ENCODE peak calls at places on chromosomes 6 and 20, in seven cellular contexts. One of them, this sample, is unnamed. For H3K79me1, the result is how much of the 10 kb centered on the place peaks cover.

GRCh38 chr6:82494367-82494766 is 130.8 kb downstream of the TPBG start:
- DNase-seq in H1: no peak
- DNase-seq in H9: no peak
- DNase-seq in trophoblast cell: no peak
- DNase-seq in neuronal stem cell: peak
- DNase-seq in IMR-90: no peak
- DNase-seq in mesenchymal stem cell: no peak
- DNase-seq in this sample: peak

GRCh38 chr6:9540534-9541126 is 874.2 kb downstream of the TFAP2A start:
- DNase-seq in trophoblast cell: peak
- DNase-seq in IMR-90: peak
- DNase-seq in H1: no peak
- DNase-seq in neuronal stem cell: peak
- DNase-seq in H9: no peak
- DNase-seq in mesenchymal stem cell: peak
- DNase-seq in this sample: peak

GRCh38 chr6:127939442-127940066 is 38.7 kb upstream of the THEMIS start:
- DNase-seq in IMR-90: no peak
- DNase-seq in trophoblast cell: peak
- DNase-seq in H9: no peak
- DNase-seq in H1: no peak
- DNase-seq in mesenchymal stem cell: peak
- DNase-seq in neuronal stem cell: no peak
- DNase-seq in this sample: peak

GRCh38 chr20:45848421-45848820 is 8.8 kb downstream of the ACOT8 start:
- DNase-seq in mesenchymal stem cell: no peak
- DNase-seq in trophoblast cell: no peak
- DNase-seq in neuronal stem cell: no peak
- DNase-seq in H9: no peak
- DNase-seq in IMR-90: no peak
- DNase-seq in H1: no peak
- DNase-seq in this sample: no peak

GRCh38 chr20:24762791-24763350 is 186.2 kb upstream of the CST7 start:
- DNase-seq in H1: no peak
- DNase-seq in mesenchymal stem cell: no peak
- DNase-seq in trophoblast cell: no peak
- DNase-seq in IMR-90: no peak
- DNase-seq in neuronal stem cell: no peak
- DNase-seq in H9: peak
- DNase-seq in this sample: no peak

GRCh38 chr6:125793280-125793679 is 2.5 kb downstream of the NCOA7 start:
- DNase-seq in mesenchymal stem cell: no peak
- DNase-seq in H1: no peak
- DNase-seq in trophoblast cell: no peak
- DNase-seq in neuronal stem cell: no peak
- DNase-seq in IMR-90: no peak
- DNase-seq in H9: no peak
- DNase-seq in this sample: peak

GRCh38 chr20:58995461-58996225 is 11.4 kb downstream of the CTSZ start:
- DNase-seq in trophoblast cell: no peak
- DNase-seq in mesenchymal stem cell: no peak
- DNase-seq in H1: no peak
- DNase-seq in H9: no peak
- DNase-seq in neuronal stem cell: no peak
- DNase-seq in IMR-90: no peak
- DNase-seq in this sample: no peak

GRCh38 chr6:10166031-10166430 is 248.8 kb downstream of the TFAP2A start:
- DNase-seq in neuronal stem cell: no peak
- DNase-seq in H1: no peak
- DNase-seq in mesenchymal stem cell: no peak
- DNase-seq in H9: no peak
- DNase-seq in IMR-90: no peak
- DNase-seq in trophoblast cell: no peak
- DNase-seq in this sample: no peak

GRCh38 chr6:31862344-31863235 is at the start of gene NEU1:
- DNase-seq in H1: peak
- DNase-seq in H9: peak
- DNase-seq in trophoblast cell: peak
- DNase-seq in mesenchymal stem cell: peak
- DNase-seq in IMR-90: peak
- DNase-seq in neuronal stem cell: peak
- DNase-seq in this sample: peak

GRCh38 chr20:33563788-33564187 is 73.9 kb downstream of the CBFA2T2 start:
- DNase-seq in neuronal stem cell: no peak
- DNase-seq in trophoblast cell: no peak
- DNase-seq in mesenchymal stem cell: no peak
- DNase-seq in H1: no peak
- DNase-seq in H9: no peak
- DNase-seq in IMR-90: no peak
- DNase-seq in this sample: no peak

GRCh38 chr6:163945813-163946212 is 531.3 kb downstream of the QKI start:
- DNase-seq in mesenchymal stem cell: no peak
- DNase-seq in neuronal stem cell: no peak
- DNase-seq in IMR-90: no peak
- DNase-seq in trophoblast cell: no peak
- DNase-seq in H9: no peak
- DNase-seq in H1: no peak
- DNase-seq in this sample: no peak

GRCh38 chr20:41424546-41424945 is 57.9 kb upstream of the EMILIN3 start:
- DNase-seq in mesenchymal stem cell: no peak
- DNase-seq in trophoblast cell: no peak
- DNase-seq in H9: no peak
- DNase-seq in neuronal stem cell: no peak
- DNase-seq in H1: no peak
- DNase-seq in IMR-90: peak
- DNase-seq in this sample: no peak

GRCh38 chr6:89475634-89476033 is 42.7 kb downstream of the ANKRD6 start:
- DNase-seq in IMR-90: no peak
- DNase-seq in H9: no peak
- DNase-seq in trophoblast cell: peak
- DNase-seq in neuronal stem cell: no peak
- DNase-seq in H1: no peak
- DNase-seq in mesenchymal stem cell: peak
- DNase-seq in this sample: no peak

GRCh38 chr20:10352934-10353866 is 80.8 kb downstream of the MKKS start:
- DNase-seq in neuronal stem cell: no peak
- DNase-seq in trophoblast cell: peak
- DNase-seq in mesenchymal stem cell: peak
- DNase-seq in IMR-90: no peak
- DNase-seq in H1: no peak
- DNase-seq in H9: no peak
- DNase-seq in this sample: peak

GRCh38 chr20:10347066-10347465 is 87.0 kb downstream of the MKKS start:
- DNase-seq in IMR-90: no peak
- DNase-seq in H1: no peak
- DNase-seq in neuronal stem cell: no peak
- DNase-seq in trophoblast cell: no peak
- DNase-seq in H9: no peak
- DNase-seq in mesenchymal stem cell: no peak
- DNase-seq in this sample: no peak

GRCh38 chr20:10349118-10349517 is 84.9 kb downstream of the MKKS start:
- DNase-seq in H9: no peak
- DNase-seq in IMR-90: no peak
- DNase-seq in H1: no peak
- DNase-seq in mesenchymal stem cell: no peak
- DNase-seq in trophoblast cell: no peak
- DNase-seq in neuronal stem cell: no peak
- DNase-seq in this sample: no peak

GRCh38 chr20:10347481-10347880 is 86.5 kb downstream of the MKKS start:
- DNase-seq in H1: no peak
- DNase-seq in mesenchymal stem cell: no peak
- DNase-seq in H9: no peak
- DNase-seq in trophoblast cell: no peak
- DNase-seq in neuronal stem cell: no peak
- DNase-seq in IMR-90: no peak
- DNase-seq in this sample: no peak

DNA sequence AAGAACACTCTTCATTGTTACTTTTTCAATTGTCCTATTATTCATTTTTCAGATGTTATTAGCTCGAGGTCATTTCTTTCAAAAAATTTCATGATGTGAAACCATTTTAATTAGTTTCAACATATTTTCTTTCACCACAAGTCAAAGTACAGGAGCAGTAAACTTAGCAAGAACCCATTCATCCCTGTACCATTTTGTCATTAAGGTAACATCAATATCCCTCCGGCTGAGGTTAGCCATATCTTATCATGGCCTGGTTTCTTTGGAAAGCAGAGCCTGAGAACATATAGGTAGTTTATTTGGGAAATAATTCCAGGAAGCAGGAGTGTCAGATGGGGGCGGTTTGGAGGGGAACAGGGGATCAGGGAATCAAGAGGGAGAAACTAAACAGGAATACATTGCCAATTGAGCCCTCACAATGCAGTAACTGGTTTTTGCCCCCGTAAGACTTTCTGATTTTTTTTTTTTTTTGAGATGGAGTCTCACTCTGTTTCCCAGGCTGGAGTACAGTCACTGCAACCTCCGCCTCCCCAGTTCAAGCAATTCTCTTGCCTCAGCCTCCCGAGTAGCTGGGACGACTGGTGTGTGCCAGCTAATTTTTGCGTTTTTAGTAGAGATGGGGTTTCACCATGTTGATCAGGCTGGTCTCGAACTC is 83.7 kb downstream of the MKKS start:
- DNase-seq in H9: no peak
- DNase-seq in H1: no peak
- DNase-seq in neuronal stem cell: no peak
- DNase-seq in trophoblast cell: no peak
- DNase-seq in IMR-90: no peak
- DNase-seq in mesenchymal stem cell: no peak
- DNase-seq in this sample: no peak
- H3K27ac ChIP-seq in H9: peak
- H3K27ac ChIP-seq in H1: no peak
- H3K27ac ChIP-seq in neuronal stem cell: no peak
- H3K27ac ChIP-seq in trophoblast cell: no peak
- H3K27ac ChIP-seq in IMR-90: no peak
- H3K27ac ChIP-seq in mesenchymal stem cell: peak
- H3K27ac ChIP-seq in this sample: no peak

GRCh38 chr6:108597601-108598315 is 37.0 kb downstream of the FOXO3 start:
- DNase-seq in trophoblast cell: no peak
- DNase-seq in H1: no peak
- DNase-seq in neuronal stem cell: no peak
- DNase-seq in IMR-90: peak
- DNase-seq in H9: no peak
- DNase-seq in mesenchymal stem cell: peak
- DNase-seq in this sample: no peak

GRCh38 chr6:108594640-108595039 is 33.9 kb downstream of the FOXO3 start:
- DNase-seq in trophoblast cell: no peak
- DNase-seq in neuronal stem cell: no peak
- DNase-seq in IMR-90: no peak
- DNase-seq in H9: no peak
- DNase-seq in mesenchymal stem cell: no peak
- DNase-seq in H1: no peak
- DNase-seq in this sample: no peak

GRCh38 chr6:108598316-108598863 is 37.7 kb downstream of the FOXO3 start:
- DNase-seq in H9: no peak
- DNase-seq in IMR-90: peak
- DNase-seq in mesenchymal stem cell: peak
- DNase-seq in trophoblast cell: peak
- DNase-seq in neuronal stem cell: no peak
- DNase-seq in H1: no peak
- DNase-seq in this sample: peak

GRCh38 chr6:108592371-108593337 is 31.9 kb downstream of the FOXO3 start:
- DNase-seq in IMR-90: peak
- DNase-seq in H9: no peak
- DNase-seq in trophoblast cell: peak
- DNase-seq in H1: no peak
- DNase-seq in mesenchymal stem cell: peak
- DNase-seq in neuronal stem cell: no peak
- DNase-seq in this sample: peak

GRCh38 chr6:108596947-108597346 is 36.2 kb downstream of the FOXO3 start:
- DNase-seq in neuronal stem cell: no peak
- DNase-seq in H1: no peak
- DNase-seq in IMR-90: no peak
- DNase-seq in H9: no peak
- DNase-seq in mesenchymal stem cell: peak
- DNase-seq in trophoblast cell: no peak
- DNase-seq in this sample: no peak
- H3K79me1 ChIP-seq in neuronal stem cell: under half
- H3K79me1 ChIP-seq in H1: under half
- H3K79me1 ChIP-seq in IMR-90: half or more
- H3K79me1 ChIP-seq in H9: under half
- H3K79me1 ChIP-seq in mesenchymal stem cell: under half
- H3K79me1 ChIP-seq in trophoblast cell: under half
- H3K79me1 ChIP-seq in this sample: under half

DNA sequence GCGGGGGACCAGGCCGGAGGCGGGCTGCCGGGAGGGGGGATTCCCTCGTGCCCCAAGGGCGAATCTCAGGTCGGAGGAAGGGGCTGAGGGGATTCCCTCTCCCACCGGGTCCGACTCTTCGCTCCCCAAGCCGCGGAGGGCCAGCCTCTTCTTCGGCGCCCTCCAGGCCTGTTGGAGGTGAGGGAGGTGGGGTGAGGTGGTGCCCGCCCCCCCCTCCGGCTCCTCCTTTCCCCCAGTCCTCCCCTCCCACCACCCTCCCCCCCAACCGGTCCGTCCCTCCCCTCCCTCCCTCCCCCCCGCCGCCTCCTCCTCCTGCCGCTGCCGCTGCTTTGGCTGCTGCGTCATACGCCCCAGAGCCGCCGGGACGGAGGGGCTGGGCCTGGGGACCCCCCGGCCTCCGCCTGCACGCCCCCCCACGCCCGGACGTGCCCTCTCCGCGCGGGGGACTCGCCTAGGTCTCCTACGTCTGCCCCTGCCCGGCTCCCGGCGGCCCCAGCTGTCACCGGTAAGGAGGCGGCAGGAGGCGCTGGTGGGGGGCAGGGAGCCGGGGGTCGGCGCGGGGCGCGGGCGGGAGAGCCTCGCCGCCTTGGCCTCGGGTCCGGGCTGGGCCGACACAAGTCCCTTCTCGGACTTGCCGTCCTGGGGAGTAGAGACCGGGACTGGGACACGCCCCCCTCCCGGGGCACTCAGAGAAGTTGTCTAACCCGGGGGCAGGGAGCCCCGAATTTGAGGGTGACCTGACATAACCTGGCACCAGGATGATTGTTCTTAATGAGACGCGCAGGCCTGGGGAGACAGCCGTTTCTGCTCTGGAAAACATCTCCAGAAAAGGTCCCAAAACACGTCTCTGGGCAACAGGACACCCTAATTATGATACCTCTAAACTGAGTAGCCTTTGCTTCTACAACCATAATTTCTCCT is at the start of gene PHF1:
- DNase-seq in IMR-90: peak
- DNase-seq in trophoblast cell: peak
- DNase-seq in H1: no peak
- DNase-seq in neuronal stem cell: no peak
- DNase-seq in H9: no peak
- DNase-seq in mesenchymal stem cell: peak
- DNase-seq in this sample: no peak
- H3K27ac ChIP-seq in IMR-90: peak
- H3K27ac ChIP-seq in trophoblast cell: peak
- H3K27ac ChIP-seq in H1: peak
- H3K27ac ChIP-seq in neuronal stem cell: peak
- H3K27ac ChIP-seq in H9: peak
- H3K27ac ChIP-seq in mesenchymal stem cell: peak
- H3K27ac ChIP-seq in this sample: peak

DNA sequence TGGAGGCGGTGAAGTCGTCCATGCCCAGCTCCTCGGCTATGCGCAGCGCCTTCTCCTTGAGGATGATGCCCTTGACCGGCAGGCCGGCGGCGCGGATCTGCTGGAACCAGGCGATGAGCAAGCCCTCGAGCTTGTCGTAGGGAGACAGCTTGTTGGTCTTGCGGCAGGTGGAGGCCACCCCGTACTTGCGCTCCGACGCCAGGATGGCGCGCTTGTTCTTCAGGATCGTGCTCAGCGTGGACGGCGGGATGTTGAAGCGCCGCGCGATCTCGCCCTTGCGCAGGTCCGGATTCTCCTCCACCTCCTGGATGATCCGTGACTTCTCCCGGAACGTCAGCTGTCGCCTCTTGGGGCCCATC is 435 bp downstream of the CENPB start:
- DNase-seq in neuronal stem cell: no peak
- DNase-seq in IMR-90: peak
- DNase-seq in trophoblast cell: peak
- DNase-seq in H9: no peak
- DNase-seq in mesenchymal stem cell: peak
- DNase-seq in H1: no peak
- DNase-seq in this sample: peak
- H3K79me1 ChIP-seq in neuronal stem cell: under half
- H3K79me1 ChIP-seq in IMR-90: under half
- H3K79me1 ChIP-seq in trophoblast cell: under half
- H3K79me1 ChIP-seq in H9: under half
- H3K79me1 ChIP-seq in mesenchymal stem cell: under half
- H3K79me1 ChIP-seq in H1: under half
- H3K79me1 ChIP-seq in this sample: under half